ENCODE peak calls at places on chromosomes 12 and 14, in eight cellular contexts. Z, Q, F, X, V, K, P and G are unnamed samples.

GRCh38 chr14:68451676-68452387 is 341.0 kb downstream of the ZFP36L1 start:
- DNase-seq in Z (no peak), Q (no peak), F (no peak), X (no peak), V (peak; percentile 82), K (no peak), P (no peak), G (no peak)

GRCh38 chr12:108115123-108115745 is 13.9 kb upstream of the WSCD2 start:
- DNase-seq in Z (no peak), Q (no peak), F (no peak), X (no peak), V (no peak), K (no peak), P (no peak), G (no peak)

GRCh38 chr12:32365473-32366064 is 33.8 kb upstream of the FGD4 start:
- DNase-seq in Z (no peak), Q (peak; percentile 11), F (peak; percentile 39), X (peak; percentile 6), V (no peak), K (peak; percentile 34), P (peak; percentile 21), G (peak; percentile 58)

GRCh38 chr12:69527506-69528272 is 57.5 kb downstream of the FRS2 start:
- DNase-seq in Z (no peak), Q (no peak), F (no peak), X (no peak), V (no peak), K (no peak), P (no peak), G (no peak)

GRCh38 chr12:38785376-38785775 is 120.0 kb downstream of the CPNE8 start:
- DNase-seq in Z (no peak), Q (no peak), F (no peak), X (no peak), V (no peak), K (no peak), P (no peak), G (no peak)

GRCh38 chr12:77940566-77940965 is 109.9 kb downstream of the NAV3 start:
- DNase-seq in Z (no peak), Q (no peak), F (no peak), X (no peak), V (no peak), K (no peak), P (peak; percentile 53), G (no peak)

GRCh38 chr12:85394809-85395208 is 114.8 kb downstream of the ALX1 start:
- DNase-seq in Z (no peak), Q (no peak), F (no peak), X (no peak), V (no peak), K (no peak), P (no peak), G (no peak)

GRCh38 chr12:71746983-71747611 is 7.6 kb upstream of the RAB21 start:
- DNase-seq in Z (no peak), Q (peak; percentile 21), F (peak; percentile 41), X (peak; percentile 21), V (no peak), K (peak; percentile 24), P (peak; percentile 24), G (peak; percentile 49)

GRCh38 chr12:57203201-57203600 is 13.4 kb upstream of the NXPH4 start:
- DNase-seq in Z (no peak), Q (no peak), F (no peak), X (no peak), V (no peak), K (no peak), P (no peak), G (no peak)

GRCh38 chr12:30067156-30067555 is 283.4 kb upstream of the TMTC1 start:
- DNase-seq in Z (no peak), Q (no peak), F (no peak), X (no peak), V (no peak), K (peak; percentile 6), P (no peak), G (no peak)

GRCh38 chr12:16384732-16385131 is 37.3 kb downstream of the MGST1 start:
- DNase-seq in Z (no peak), Q (no peak), F (no peak), X (no peak), V (no peak), K (no peak), P (no peak), G (no peak)

GRCh38 chr12:106084048-106084671 is 54.6 kb downstream of the NUAK1 start:
- DNase-seq in Z (no peak), Q (no peak), F (no peak), X (no peak), V (no peak), K (no peak), P (no peak), G (peak; percentile 40)

GRCh38 chr12:104686196-104686595 is 229.4 kb downstream of the CHST11 start:
- DNase-seq in Z (no peak), Q (no peak), F (no peak), X (no peak), V (no peak), K (no peak), P (no peak), G (no peak)

GRCh38 chr12:94405378-94406116 is 54.1 kb downstream of the CEP83 start:
- DNase-seq in Z (no peak), Q (no peak), F (no peak), X (no peak), V (no peak), K (no peak), P (no peak), G (no peak)

GRCh38 chr12:54211920-54212319 is 23.1 kb upstream of the SMUG1 start:
- DNase-seq in Z (no peak), Q (no peak), F (no peak), X (no peak), V (no peak), K (no peak), P (no peak), G (no peak)

GRCh38 chr14:68552597-68552996 is 240.3 kb downstream of the ZFP36L1 start:
- DNase-seq in Z (no peak), Q (no peak), F (no peak), X (no peak), V (no peak), K (no peak), P (no peak), G (no peak)

GRCh38 chr14:101962503-101962874 is 1.9 kb upstream of the DYNC1H1 start:
- DNase-seq in Z (no peak), Q (no peak), F (no peak), X (no peak), V (no peak), K (peak; percentile 71), P (peak; percentile 76), G (peak; percentile 21)

GRCh38 chr14:103994535-103995184 is 52.3 kb upstream of the RD3L start:
- DNase-seq in Z (no peak), Q (no peak), F (no peak), X (no peak), V (no peak), K (no peak), P (no peak), G (no peak)

GRCh38 chr14:25041898-25042297 is 8.0 kb downstream of the STXBP6 start:
- DNase-seq in Z (no peak), Q (no peak), F (no peak), X (no peak), V (no peak), K (no peak), P (no peak), G (no peak)

GRCh38 chr14:80213602-80214001 is 2.3 kb upstream of the DIO2 start:
- DNase-seq in Z (no peak), Q (no peak), F (peak; percentile 11), X (no peak), V (no peak), K (no peak), P (no peak), G (peak; percentile 16)

GRCh38 chr12:115354007-115354452 is 670.1 kb upstream of the TBX3 start:
- DNase-seq in Z (no peak), Q (no peak), F (peak; percentile 3), X (no peak), V (peak; percentile 88), K (peak; percentile 92), P (no peak), G (peak; percentile 36)

GRCh38 chr12:108642269-108642870 is 8.7 kb upstream of the SELPLG start:
- DNase-seq in Z (no peak), Q (no peak), F (no peak), X (no peak), V (no peak), K (no peak), P (no peak), G (no peak)

GRCh38 chr12:85466906-85467305 is 186.9 kb downstream of the ALX1 start:
- DNase-seq in Z (no peak), Q (no peak), F (no peak), X (no peak), V (no peak), K (no peak), P (no peak), G (no peak)

GRCh38 chr12:50609292-50609874 is 104.6 kb downstream of the DIP2B start:
- DNase-seq in Z (no peak), Q (no peak), F (no peak), X (no peak), V (no peak), K (no peak), P (no peak), G (no peak)

GRCh38 chr12:2431810-2432209 is 363.0 kb upstream of the FKBP4 start:
- DNase-seq in Z (no peak), Q (no peak), F (no peak), X (no peak), V (no peak), K (no peak), P (no peak), G (no peak)